ENCODE peak calls at places on chromosomes 4 and X, in six cellular contexts. V is hippocampal formation; M is suprapubic skin; Z is non-pigmented ciliary epithelial cell; S is CD8-positive, alpha-beta T cell; C is heart right ventricle. X is an unnamed sample.

GRCh38 chr4:128378668-128379067 is 91.1 kb upstream of the PGRMC2 start:
- DNase-seq in C (no peak), M (no peak), Z (no peak), S (no peak), V (no peak), X (no peak)

GRCh38 chr4:27692098-27692679 is 831.5 kb downstream of the STIM2 start:
- DNase-seq in M (no peak), C (no peak), V (no peak), Z (no peak), S (no peak), X (no peak)

GRCh38 chrX:51496501-51497291 is at the start of gene NUDT11:
- DNase-seq in S (no peak), M (no peak), V (no peak), Z (no peak), C (peak), X (no peak)

GRCh38 chr4:180949825-180950224 is 1293.4 kb upstream of the TENM3 start:
- DNase-seq in V (no peak), Z (no peak), C (no peak), S (no peak), M (no peak), X (no peak)

GRCh38 chr4:5708171-5708828 is at the start of gene EVC2:
- DNase-seq in C (peak), M (peak), S (no peak), Z (no peak), V (no peak), X (peak)

GRCh38 chrX:26783512-26784225 is 567.7 kb downstream of the MAGEB5 start:
- DNase-seq in S (no peak), V (no peak), M (no peak), C (no peak), Z (no peak), X (no peak)

GRCh38 chr4:100489316-100489715 is 28.5 kb downstream of the EMCN start:
- DNase-seq in V (no peak), Z (no peak), S (no peak), M (no peak), C (no peak), X (no peak)

GRCh38 chrX:71098951-71099506 is 3.4 kb downstream of the FOXO4 start:
- DNase-seq in M (no peak), Z (no peak), S (no peak), C (no peak), V (no peak), X (no peak)

GRCh38 chr4:113683143-113683542 is 78.4 kb downstream of the CAMK2D start:
- DNase-seq in V (no peak), Z (no peak), M (no peak), S (peak), C (no peak), X (peak)

GRCh38 chrX:74535633-74536141 is 78.7 kb downstream of the RLIM start:
- DNase-seq in V (no peak), C (peak), M (peak), Z (peak), S (no peak), X (peak)

GRCh38 chrX:66408507-66408906 is 230.4 kb downstream of the EDA2R start:
- DNase-seq in M (no peak), C (no peak), Z (no peak), S (no peak), V (no peak), X (no peak)

GRCh38 chr4:83964996-83965541 is 429.2 kb downstream of the GPAT3 start:
- DNase-seq in M (no peak), C (no peak), Z (peak), S (no peak), V (no peak), X (no peak)

GRCh38 chr4:153759407-153760226 is at the start of gene RNF175:
- DNase-seq in C (no peak), V (no peak), M (no peak), Z (no peak), S (no peak), X (no peak)

GRCh38 chr4:164997941-164998340 is 20.5 kb upstream of the TRIM61 start:
- DNase-seq in C (no peak), S (no peak), M (no peak), Z (no peak), V (peak), X (no peak)

GRCh38 chr4:1471443-1472147 is 65.4 kb upstream of the NKX1-1 start:
- DNase-seq in S (no peak), V (no peak), C (peak), Z (no peak), M (peak), X (no peak)

GRCh38 chr4:84317513-84317912 is 181.6 kb downstream of the NKX6-1 start:
- DNase-seq in M (no peak), S (no peak), Z (no peak), V (no peak), C (no peak), X (no peak)

GRCh38 chrX:40938418-40938817 is 146.8 kb upstream of the USP9X start:
- DNase-seq in C (no peak), M (no peak), V (no peak), S (no peak), Z (peak), X (no peak)

GRCh38 chrX:148069759-148070503 is 88.8 kb downstream of the FMR1NB start:
- DNase-seq in V (no peak), M (no peak), Z (no peak), S (no peak), C (no peak), X (no peak)

GRCh38 chr4:88938138-88938537 is 118.8 kb downstream of the FAM13A start:
- DNase-seq in V (no peak), S (no peak), M (no peak), Z (peak), C (no peak), X (no peak)

GRCh38 chrX:39705299-39705698 is 392.5 kb downstream of the BCOR start:
- DNase-seq in M (peak), V (no peak), C (peak), S (no peak), Z (peak), X (no peak)

GRCh38 chrX:16651422-16651821 is 1.5 kb downstream of the S100G start:
- DNase-seq in S (no peak), Z (no peak), V (no peak), M (no peak), C (no peak), X (no peak)

GRCh38 chr4:165288639-165289428 is 38.6 kb upstream of the MSMO1 start:
- DNase-seq in C (no peak), M (no peak), S (no peak), Z (peak), V (no peak), X (no peak)

GRCh38 chr4:39235701-39236100 is 53.4 kb downstream of the WDR19 start:
- DNase-seq in V (no peak), S (no peak), M (no peak), Z (no peak), C (no peak), X (no peak)

GRCh38 chr4:25908491-25908901 is 5.5 kb upstream of the SMIM20 start:
- DNase-seq in V (peak), M (no peak), C (no peak), Z (peak), S (no peak), X (no peak)

GRCh38 chr4:40305329-40306193 is 29.6 kb upstream of the CHRNA9 start:
- DNase-seq in C (no peak), M (no peak), V (no peak), Z (no peak), S (no peak), X (no peak)

GRCh38 chrX:53678667-53679066 is 7.9 kb downstream of the HUWE1 start:
- DNase-seq in V (no peak), M (no peak), C (no peak), S (no peak), Z (no peak), X (no peak)

X was measured in B cell.